ENCODE peak calls at places on chromosomes 12 and 14, in four cellular contexts. M is IMR-90, P is K562, U is GM12878. E is an unnamed sample.

GRCh38 chr14:95185452-95186392 is 28.4 kb upstream of the DICER1 start:
- DNase-seq in M (peak; percentile 19), P (peak; percentile 25), U (no peak), E (no peak)

GRCh38 chr14:68501171-68501570 is 291.7 kb downstream of the ZFP36L1 start:
- DNase-seq in M (no peak), P (no peak), U (no peak), E (no peak)

GRCh38 chr12:85036241-85036707 is at the start of the genes LRRIQ1 and TSPAN19:
- DNase-seq in M (peak; percentile 79), P (peak; percentile 7), U (peak; percentile 27), E (peak; percentile 75)

GRCh38 chr12:16449459-16449858 is 102.0 kb downstream of the MGST1 start:
- DNase-seq in M (no peak), P (no peak), U (no peak), E (no peak)

GRCh38 chr14:87944987-87945604 is 47.9 kb downstream of the GALC start:
- DNase-seq in M (peak; percentile 68), P (peak; percentile 19), U (no peak), E (peak; percentile 62)

GRCh38 chr14:70905316-70905715 is 1.9 kb upstream of the PCNX1 start:
- DNase-seq in M (peak; percentile 90), P (no peak), U (no peak), E (no peak)

GRCh38 chr14:98168196-98168985 is 1103.6 kb downstream of the BCL11B start:
- DNase-seq in M (no peak), P (no peak), U (no peak), E (no peak)

GRCh38 chr12:16121953-16122352 is 155.5 kb downstream of the SLC15A5 start:
- DNase-seq in M (no peak), P (no peak), U (no peak), E (no peak)

GRCh38 chr14:26775765-26776577 is 178.1 kb upstream of the NOVA1 start:
- DNase-seq in M (peak; percentile 36), P (no peak), U (no peak), E (peak; percentile 0)

GRCh38 chr14:44783899-44784298 is 177.8 kb downstream of the KLHL28 start:
- DNase-seq in M (no peak), P (no peak), U (no peak), E (no peak)

GRCh38 chr12:130429656-130430505 is 92.2 kb downstream of the PIWIL1 start:
- DNase-seq in M (no peak), P (no peak), U (no peak), E (no peak)

GRCh38 chr14:34632451-34632850 is 2.5 kb upstream of the SNX6 start:
- DNase-seq in M (no peak), P (no peak), U (no peak), E (no peak)

GRCh38 chr12:82673698-82674097 is 13.0 kb upstream of the TMTC2 start:
- DNase-seq in M (no peak), P (no peak), U (no peak), E (no peak)

GRCh38 chr14:23548351-23549318 is 2.9 kb downstream of the ZFHX2 start:
- DNase-seq in M (peak; percentile 83), P (no peak), U (no peak), E (no peak)

GRCh38 chr14:55851301-55851700 is 266.9 kb upstream of the PELI2 start:
- DNase-seq in M (no peak), P (no peak), U (no peak), E (no peak)

GRCh38 chr14:77657244-77657643 is 40.8 kb upstream of the SPTLC2 start:
- DNase-seq in M (no peak), P (no peak), U (no peak), E (no peak)

GRCh38 chr12:92871121-92871520 is 58.0 kb downstream of the EEA1 start:
- DNase-seq in M (no peak), P (no peak), U (no peak), E (no peak)

GRCh38 chr12:47838286-47838931 is 18.7 kb upstream of the HDAC7 start:
- DNase-seq in M (peak; percentile 41), P (peak; percentile 76), U (no peak), E (peak; percentile 76)

GRCh38 chr12:56628671-56629458 is 1.3 kb downstream of the BAZ2A start:
- DNase-seq in M (peak; percentile 74), P (no peak), U (no peak), E (peak; percentile 35)

GRCh38 chr14:45135181-45135580 is 549 bp upstream of the FANCM start:
- DNase-seq in M (peak; percentile 43), P (no peak), U (no peak), E (no peak)

GRCh38 chr12:32139064-32139421 is 32.4 kb downstream of the BICD1 start:
- DNase-seq in M (peak; percentile 66), P (no peak), U (peak; percentile 92), E (no peak)

GRCh38 chr14:71665157-71665556 is 267.1 kb upstream of the RGS6 start:
- DNase-seq in M (peak; percentile 89), P (no peak), U (no peak), E (no peak)

GRCh38 chr12:106269150-106269771 is 21.4 kb upstream of the CKAP4 start:
- DNase-seq in M (no peak), P (no peak), U (no peak), E (no peak)
- TF ChIP-seq ELK1 in M (no peak), P (no peak), U (no peak), E (no peak)

DNA sequence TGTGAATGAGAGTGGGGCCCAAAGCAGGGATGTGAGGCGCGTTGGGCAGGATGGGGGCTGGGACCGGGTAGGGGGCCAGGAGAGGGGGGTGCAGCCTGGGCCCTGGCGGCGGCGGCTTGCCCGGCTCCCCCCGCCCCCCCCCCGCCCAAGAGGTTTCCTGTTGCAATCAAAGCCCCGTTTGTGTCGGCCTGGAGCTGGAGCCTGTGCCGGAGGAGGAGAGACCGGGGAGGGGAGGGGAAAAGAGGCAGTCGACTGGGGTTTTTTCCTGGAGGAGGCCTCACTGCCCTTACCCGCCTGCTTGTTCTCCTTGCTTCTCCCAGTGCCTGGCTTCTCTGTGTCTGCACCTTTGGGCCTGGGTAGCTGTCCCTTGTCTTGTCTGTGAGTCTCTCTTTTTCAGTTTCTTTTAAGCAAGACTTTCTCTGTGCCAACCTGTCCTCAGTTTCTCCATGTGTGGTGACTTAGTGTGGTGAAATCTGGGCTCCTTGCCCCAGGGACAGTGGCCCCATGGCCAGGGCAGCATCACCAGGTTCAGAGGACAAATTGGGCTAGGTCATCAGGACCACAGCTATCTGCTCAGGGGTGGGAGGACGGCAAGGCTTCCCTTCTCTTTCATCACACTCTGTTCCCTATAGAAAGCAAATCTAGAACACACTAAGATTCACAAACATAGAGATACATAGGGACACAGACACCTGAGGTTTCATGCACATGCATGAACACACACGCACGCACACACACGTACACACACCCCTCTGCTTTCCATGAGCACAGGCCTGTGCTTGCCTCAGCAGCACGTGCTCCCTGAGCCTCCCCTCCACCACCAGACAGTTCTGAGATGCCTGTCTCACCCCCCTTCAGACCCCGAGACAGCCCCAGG is 8.4 kb downstream of the RARG start:
- DNase-seq in M (peak; percentile 60), P (no peak), U (no peak), E (no peak)
- TF ChIP-seq ELK1 in M (no peak), P (no peak), U (no peak), E (no peak)

DNA sequence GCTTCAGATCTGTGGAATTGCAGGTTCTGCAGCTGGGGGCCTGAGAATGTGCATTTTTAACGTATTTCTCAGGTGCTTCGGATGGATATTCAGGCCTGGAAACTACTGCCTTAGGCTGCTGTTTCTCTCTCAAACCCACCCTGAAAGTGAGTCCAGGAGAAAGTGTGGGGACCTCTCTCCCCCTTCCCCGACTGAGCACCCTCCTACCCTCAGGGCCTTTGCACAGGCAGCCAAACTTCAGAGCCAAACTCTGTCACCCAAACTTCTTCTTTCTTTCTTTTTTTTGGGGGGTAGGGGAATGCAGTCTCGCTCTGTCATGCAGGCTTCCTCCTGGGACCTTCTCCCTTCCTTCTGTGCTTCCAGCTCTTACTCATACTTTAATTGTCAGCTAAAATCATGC is 82.4 kb upstream of the FBXO21 start:
- DNase-seq in M (no peak), P (no peak), U (no peak), E (no peak)
- TF ChIP-seq ELK1 in M (no peak), P (no peak), U (no peak), E (no peak)

GRCh38 chr12:65612440-65612839 is 211.8 kb upstream of the HMGA2 start:
- DNase-seq in M (no peak), P (no peak), U (no peak), E (no peak)

GRCh38 chr12:65607271-65607880 is 216.9 kb upstream of the HMGA2 start:
- DNase-seq in M (no peak), P (no peak), U (no peak), E (no peak)

GRCh38 chr12:65608319-65608916 is 215.9 kb upstream of the HMGA2 start:
- DNase-seq in M (peak; percentile 47), P (no peak), U (no peak), E (no peak)

GRCh38 chr12:65611396-65611795 is 212.9 kb upstream of the HMGA2 start:
- DNase-seq in M (no peak), P (no peak), U (no peak), E (no peak)

DNA sequence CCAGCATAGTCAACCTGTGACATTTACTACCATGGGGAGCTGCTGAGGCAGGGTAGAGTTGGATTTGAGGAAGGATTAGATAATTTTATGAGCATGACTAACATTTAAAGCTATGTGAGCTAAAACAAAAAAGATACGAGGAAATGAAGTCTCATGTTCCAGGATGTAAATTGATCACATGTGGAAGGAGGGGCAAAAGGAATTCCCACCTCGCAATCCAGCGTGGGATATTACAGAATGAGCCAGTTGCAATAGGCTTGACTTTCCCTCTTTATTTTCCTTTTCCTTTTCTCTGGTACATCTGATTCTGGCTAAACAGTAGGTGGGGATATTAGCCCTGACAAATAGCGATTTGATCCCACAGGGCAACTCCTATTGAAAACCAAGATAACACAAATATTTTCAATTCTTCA is 214.9 kb upstream of the HMGA2 start:
- DNase-seq in M (peak; percentile 93), P (no peak), U (no peak), E (no peak)
- TF ChIP-seq ELK1 in M (no peak), P (no peak), U (no peak), E (no peak)

DNA sequence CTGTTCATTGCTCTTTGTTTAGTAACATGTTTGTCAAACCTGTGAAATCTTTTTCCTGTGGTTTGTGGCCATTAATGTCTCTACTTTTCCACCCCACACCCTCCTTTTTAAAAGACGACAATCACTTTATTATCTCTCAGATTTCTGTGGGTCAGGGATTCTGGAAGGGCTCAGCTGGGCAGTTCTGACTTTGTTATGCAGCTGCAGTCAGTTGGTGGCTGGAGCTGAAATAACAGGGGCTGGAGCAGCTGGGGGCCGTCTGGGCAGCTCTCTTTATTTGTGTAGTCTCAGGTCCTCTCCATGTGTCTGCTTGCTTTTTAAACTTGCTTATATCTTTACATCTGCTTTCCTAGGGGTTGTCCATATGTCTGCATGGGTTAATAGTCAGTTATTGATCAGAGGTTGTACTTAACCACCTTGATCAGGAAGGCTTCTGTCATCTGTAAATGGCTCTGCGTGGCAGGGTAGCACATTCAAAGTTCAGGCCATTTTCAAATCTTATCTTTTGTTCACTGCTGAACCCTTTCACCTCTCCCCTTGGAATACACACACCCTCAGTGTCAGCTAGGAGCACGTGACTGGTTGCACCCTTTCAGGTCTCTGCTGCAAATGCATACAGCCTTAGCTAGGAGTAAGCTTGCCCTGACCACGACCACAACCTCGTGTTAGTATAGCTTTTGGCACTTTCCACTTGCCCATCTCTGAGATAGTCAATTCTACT is 27.9 kb downstream of the BORCS5 start:
- DNase-seq in M (no peak), P (peak; percentile 20), U (no peak), E (no peak)
- TF ChIP-seq ELK1 in M (no peak), P (no peak), U (no peak), E (no peak)

E was measured in A549.